ENCODE peak calls at places on chromosomes 3 and 15, in seven cellular contexts. B, R, Q, S, T, C and X are unnamed samples.

GRCh38 chr3:20040476-20041196 is 390 bp downstream of the KAT2B start:
- DNase-seq in C (peak; percentile 85), S (peak; percentile 90), B (peak; percentile 78), Q (peak; percentile 83), R (peak; percentile 94), T (peak; percentile 87), X (no peak)

GRCh38 chr15:48005921-48006541 is 114.8 kb upstream of the SLC24A5 start:
- DNase-seq in C (no peak), Q (peak; percentile 64), R (no peak), T (peak; percentile 64), S (no peak), B (no peak), X (no peak)

GRCh38 chr3:123123716-123124616 is 57.1 kb downstream of the PDIA5 start:
- DNase-seq in Q (no peak), R (no peak), S (no peak), B (no peak), C (no peak), T (no peak), X (no peak)

GRCh38 chr15:56866798-56867197 is 51.6 kb upstream of the TCF12 start:
- DNase-seq in R (no peak), S (no peak), B (no peak), Q (peak; percentile 9), C (no peak), T (no peak), X (no peak)

GRCh38 chr3:121330586-121330985 is 215.2 kb downstream of the POLQ start:
- DNase-seq in S (no peak), R (no peak), Q (no peak), T (no peak), B (no peak), C (no peak), X (no peak)

GRCh38 chr3:72891053-72891855 is 3.4 kb downstream of the GXYLT2 start:
- DNase-seq in C (peak; percentile 77), T (no peak), R (no peak), Q (peak; percentile 97), S (no peak), B (peak; percentile 63), X (no peak)

GRCh38 chr15:68413363-68414255 is 18.4 kb downstream of the ITGA11 start:
- DNase-seq in T (no peak), R (peak; percentile 92), C (peak; percentile 57), S (no peak), B (no peak), Q (no peak), X (no peak)

GRCh38 chr15:66130496-66131014 is 123.0 kb downstream of the MEGF11 start:
- DNase-seq in S (no peak), C (no peak), T (no peak), R (no peak), B (no peak), Q (no peak), X (no peak)

GRCh38 chr3:6825527-6825926 is 35.4 kb upstream of the GRM7 start:
- DNase-seq in S (no peak), T (no peak), Q (no peak), C (no peak), R (no peak), B (peak; percentile 28), X (no peak)

GRCh38 chr3:190064112-190064511 is 56.6 kb downstream of the P3H2 start:
- DNase-seq in B (no peak), S (no peak), Q (peak; percentile 86), C (no peak), R (no peak), T (no peak), X (no peak)

GRCh38 chr15:34337557-34338306 is at the start of gene SLC12A6:
- DNase-seq in Q (peak; percentile 99), B (peak; percentile 96), R (peak; percentile 94), T (peak; percentile 95), S (peak; percentile 96), C (peak; percentile 90), X (no peak)
- TF ChIP-seq CTCF in Q (no peak), B (no peak), R (peak; percentile 16), T (no peak), S (no peak), C (no peak), X (no peak)

GRCh38 chr3:138399766-138400165 is 34.6 kb upstream of the ESYT3 start:
- DNase-seq in R (no peak), S (no peak), B (no peak), T (no peak), Q (no peak), C (no peak), X (no peak)

GRCh38 chr3:138396752-138397410 is 37.5 kb upstream of the ESYT3 start:
- DNase-seq in C (no peak), Q (no peak), B (no peak), S (no peak), T (no peak), R (no peak), X (no peak)

GRCh38 chr3:138395865-138396751 is 38.3 kb upstream of the ESYT3 start:
- DNase-seq in S (no peak), C (no peak), B (no peak), Q (no peak), R (no peak), T (no peak), X (no peak)

GRCh38 chr3:138398791-138399575 is 35.4 kb upstream of the ESYT3 start:
- DNase-seq in B (no peak), C (peak; percentile 77), R (no peak), Q (no peak), T (no peak), S (no peak), X (no peak)

GRCh38 chr3:138397983-138398382 is 36.4 kb upstream of the ESYT3 start:
- DNase-seq in C (no peak), T (no peak), B (no peak), R (no peak), S (no peak), Q (peak; percentile 20), X (no peak)
- TF ChIP-seq CTCF in C (no peak), T (no peak), B (peak; percentile 14), R (no peak), S (peak; percentile 7), Q (no peak), X (peak; percentile 18)

DNA sequence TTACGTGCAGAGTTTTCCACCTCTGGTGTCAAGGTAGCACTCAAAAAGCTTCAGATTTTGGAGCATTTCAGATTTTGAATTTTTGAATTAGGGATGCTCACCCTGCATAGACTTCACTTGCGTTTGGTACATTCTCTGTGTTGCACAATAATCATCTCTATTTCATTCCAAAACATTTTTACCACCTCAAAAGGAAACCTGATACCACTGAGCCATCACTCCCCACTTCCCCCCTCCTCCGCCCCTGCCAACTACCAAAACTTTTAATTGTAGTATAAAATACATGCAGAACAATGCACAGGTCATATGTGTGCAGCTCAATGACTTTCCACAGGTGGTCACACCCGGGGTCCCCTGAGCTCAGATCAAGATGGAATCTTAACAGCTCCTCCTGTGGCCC is 208.8 kb downstream of the SV2B start:
- DNase-seq in C (no peak), Q (no peak), S (no peak), R (no peak), T (no peak), B (no peak), X (no peak)
- TF ChIP-seq CTCF in C (no peak), Q (no peak), S (no peak), R (no peak), T (no peak), B (no peak), X (no peak)

GRCh38 chr3:148991219-148992026 is at the start of gene GYG1:
- DNase-seq in B (peak; percentile 93), C (peak; percentile 87), T (peak; percentile 91), R (peak; percentile 93), Q (peak; percentile 95), S (peak; percentile 93), X (peak; percentile 52)
- TF ChIP-seq CTCF in B (peak; percentile 56), C (no peak), T (peak; percentile 40), R (peak; percentile 36), Q (peak; percentile 23), S (peak; percentile 33), X (peak; percentile 20)

GRCh38 chr3:140092883-140093536 is 158.0 kb downstream of the CLSTN2 start:
- DNase-seq in Q (no peak), C (no peak), R (no peak), B (peak; percentile 16), T (no peak), S (no peak), X (no peak)
- TF ChIP-seq CTCF in Q (no peak), C (no peak), R (no peak), B (no peak), T (no peak), S (no peak), X (peak; percentile 55)